ENCODE peak calls at places on chromosomes 16 and 17, in seven cellular contexts. D, L, G, P, T, X and W are unnamed samples.

GRCh38 chr17:61218438-61218837 is 181.2 kb upstream of the TBX2 start:
- DNase-seq in T (no peak), G (no peak), D (peak), X (peak), P (peak), L (no peak), W (peak)

GRCh38 chr16:4306439-4307214 is 9.2 kb upstream of the GLIS2 start:
- DNase-seq in D (no peak), P (no peak), X (no peak), L (no peak), G (peak), T (no peak), W (no peak)

GRCh38 chr17:72099919-72100318 is 20.9 kb upstream of the SOX9 start:
- DNase-seq in L (no peak), P (no peak), T (no peak), X (no peak), D (peak), G (no peak), W (no peak)

GRCh38 chr17:83007504-83008475 is 71.6 kb upstream of the METRNL start:
- DNase-seq in G (no peak), D (peak), P (no peak), L (no peak), X (peak), T (no peak), W (no peak)

GRCh38 chr16:48284772-48285409 is 37.6 kb upstream of the ABCC11 start:
- DNase-seq in X (no peak), G (no peak), T (no peak), P (no peak), D (no peak), L (no peak), W (no peak)

GRCh38 chr16:89581861-89582563 is 6.5 kb downstream of the CPNE7 start:
- DNase-seq in L (no peak), P (no peak), X (peak), T (no peak), G (no peak), D (peak), W (peak)

GRCh38 chr16:25013751-25014499 is 1.2 kb downstream of the ARHGAP17 start:
- DNase-seq in T (no peak), G (peak), P (no peak), X (no peak), D (no peak), L (no peak), W (no peak)

GRCh38 chr17:19303367-19303776 is 59.2 kb downstream of the B9D1 start:
- DNase-seq in L (no peak), P (no peak), X (no peak), T (no peak), D (no peak), G (no peak), W (no peak)

GRCh38 chr16:525520-526180 is 1.9 kb upstream of the CAPN15 start:
- DNase-seq in G (no peak), X (peak), L (no peak), D (peak), T (peak), P (peak), W (peak)

GRCh38 chr16:54632322-54632721 is 298.3 kb upstream of the IRX5 start:
- DNase-seq in P (no peak), G (no peak), L (no peak), D (no peak), T (no peak), X (no peak), W (no peak)

GRCh38 chr17:48160177-48160967 is 52.8 kb downstream of the SNX11 start:
- DNase-seq in D (no peak), P (no peak), G (no peak), T (no peak), X (no peak), L (no peak), W (no peak)

GRCh38 chr17:46157443-46158107 is 35.7 kb downstream of the KANSL1 start:
- DNase-seq in D (peak), G (no peak), P (no peak), L (no peak), X (peak), T (no peak), W (peak)

GRCh38 chr17:82603981-82604448 is 44.2 kb downstream of the WDR45B start:
- DNase-seq in L (no peak), D (no peak), G (no peak), P (no peak), X (no peak), T (no peak), W (no peak)

GRCh38 chr16:89256651-89257254 is 39.2 kb downstream of the ZNF778 start:
- DNase-seq in G (peak), X (peak), P (no peak), T (peak), D (peak), L (no peak), W (peak)

GRCh38 chr17:44223574-44224046 is 4.1 kb upstream of the UBTF start:
- DNase-seq in L (no peak), D (peak), T (no peak), P (no peak), X (peak), G (no peak), W (peak)

GRCh38 chr16:48126801-48127644 is 28.8 kb downstream of the ABCC12 start:
- DNase-seq in X (peak), T (no peak), P (peak), L (no peak), D (peak), G (no peak), W (peak)

GRCh38 chr16:19885456-19886060 is 910 bp upstream of the GPRC5B start:
- DNase-seq in X (no peak), D (no peak), P (no peak), L (no peak), T (no peak), G (no peak), W (no peak)

GRCh38 chr17:7705269-7706255 is 560 bp downstream of the EFNB3 start:
- DNase-seq in L (no peak), D (no peak), X (no peak), T (no peak), P (no peak), G (no peak), W (peak)

GRCh38 chr17:17151055-17151454 is 55.1 kb downstream of the PLD6 start:
- DNase-seq in D (peak), P (peak), T (no peak), G (no peak), X (peak), L (no peak), W (peak)

GRCh38 chr16:56911771-56912541 is 20.0 kb upstream of the HERPUD1 start:
- DNase-seq in X (peak), L (no peak), T (no peak), P (peak), D (peak), G (peak), W (peak)

GRCh38 chr17:21282231-21282630 is 2.3 kb upstream of the MAP2K3 start:
- DNase-seq in G (no peak), P (peak), T (no peak), L (no peak), D (peak), X (peak), W (peak)

GRCh38 chr16:87060026-87060986 is 256.9 kb downstream of the C16orf95 start:
- DNase-seq in L (no peak), P (peak), D (peak), X (peak), T (no peak), G (no peak), W (peak)

GRCh38 chr17:46935658-46936266 is 12.8 kb downstream of the GOSR2 start:
- DNase-seq in L (no peak), X (no peak), D (no peak), G (no peak), P (no peak), T (no peak), W (no peak)

GRCh38 chr17:80829166-80829813 is 162.4 kb upstream of the CHMP6 start:
- DNase-seq in D (no peak), L (no peak), G (no peak), P (no peak), X (no peak), T (no peak), W (no peak)

GRCh38 chr16:49003992-49004391 is 277.6 kb downstream of the CBLN1 start:
- DNase-seq in G (no peak), T (no peak), P (no peak), L (no peak), D (no peak), X (no peak), W (no peak)